ENCODE peak calls at places on chromosomes 16 and 17, in six cellular contexts. One of them, this sample, is unnamed.

GRCh38 chr17:33522623-33523022 is 229.5 kb upstream of the ASIC2 start:
- DNase-seq in MM.1S: no peak
- DNase-seq in OCI-LY7: no peak
- DNase-seq in fibroblast of lung: no peak
- DNase-seq in astrocyte: no peak
- DNase-seq in neural progenitor cell: peak; percentile 47
- DNase-seq in this sample: peak; percentile 71

GRCh38 chr16:53091508-53092211 is 36.9 kb downstream of the CHD9 start:
- DNase-seq in MM.1S: no peak
- DNase-seq in OCI-LY7: peak; percentile 30
- DNase-seq in fibroblast of lung: peak; percentile 95
- DNase-seq in astrocyte: peak; percentile 92
- DNase-seq in neural progenitor cell: peak; percentile 48
- DNase-seq in this sample: peak; percentile 81

GRCh38 chr17:40490289-40490853 is 11.1 kb downstream of the TNS4 start:
- DNase-seq in MM.1S: no peak
- DNase-seq in OCI-LY7: peak; percentile 79
- DNase-seq in fibroblast of lung: peak; percentile 81
- DNase-seq in astrocyte: peak; percentile 44
- DNase-seq in neural progenitor cell: peak; percentile 48
- DNase-seq in this sample: peak; percentile 86

GRCh38 chr17:17120716-17121115 is 78.5 kb downstream of the MPRIP start:
- DNase-seq in MM.1S: no peak
- DNase-seq in OCI-LY7: no peak
- DNase-seq in fibroblast of lung: peak; percentile 65
- DNase-seq in astrocyte: no peak
- DNase-seq in neural progenitor cell: no peak
- DNase-seq in this sample: no peak

GRCh38 chr17:63295839-63296590 is 150.1 kb downstream of the CYB561 start:
- DNase-seq in MM.1S: peak; percentile 60
- DNase-seq in OCI-LY7: peak; percentile 7
- DNase-seq in fibroblast of lung: no peak
- DNase-seq in astrocyte: no peak
- DNase-seq in neural progenitor cell: no peak
- DNase-seq in this sample: no peak

GRCh38 chr17:11644265-11645212 is 46.3 kb downstream of the DNAH9 start:
- DNase-seq in MM.1S: peak; percentile 66
- DNase-seq in OCI-LY7: peak; percentile 68
- DNase-seq in fibroblast of lung: peak; percentile 47
- DNase-seq in astrocyte: peak; percentile 20
- DNase-seq in neural progenitor cell: peak; percentile 85
- DNase-seq in this sample: peak; percentile 85

GRCh38 chr16:79267781-79268180 is 332.8 kb downstream of the MAF start:
- DNase-seq in MM.1S: no peak
- DNase-seq in OCI-LY7: no peak
- DNase-seq in fibroblast of lung: no peak
- DNase-seq in astrocyte: no peak
- DNase-seq in neural progenitor cell: no peak
- DNase-seq in this sample: no peak

GRCh38 chr16:46757339-46758050 is 9.4 kb upstream of the MYLK3 start:
- DNase-seq in MM.1S: no peak
- DNase-seq in OCI-LY7: no peak
- DNase-seq in fibroblast of lung: no peak
- DNase-seq in astrocyte: no peak
- DNase-seq in neural progenitor cell: peak; percentile 28
- DNase-seq in this sample: no peak

GRCh38 chr16:11901091-11901490 is 14.7 kb downstream of the GSPT1 start:
- DNase-seq in MM.1S: no peak
- DNase-seq in OCI-LY7: no peak
- DNase-seq in fibroblast of lung: no peak
- DNase-seq in astrocyte: peak; percentile 27
- DNase-seq in neural progenitor cell: no peak
- DNase-seq in this sample: no peak

GRCh38 chr16:79726902-79727301 is 126.4 kb upstream of the MAF start:
- DNase-seq in MM.1S: no peak
- DNase-seq in OCI-LY7: no peak
- DNase-seq in fibroblast of lung: no peak
- DNase-seq in astrocyte: no peak
- DNase-seq in neural progenitor cell: no peak
- DNase-seq in this sample: no peak

GRCh38 chr17:38761612-38762011 is 9.1 kb downstream of the PSMB3 start:
- DNase-seq in MM.1S: no peak
- DNase-seq in OCI-LY7: peak; percentile 55
- DNase-seq in fibroblast of lung: peak; percentile 19
- DNase-seq in astrocyte: no peak
- DNase-seq in neural progenitor cell: peak; percentile 71
- DNase-seq in this sample: peak; percentile 86

GRCh38 chr16:53864819-53865491 is 161.0 kb downstream of the FTO start:
- DNase-seq in MM.1S: no peak
- DNase-seq in OCI-LY7: no peak
- DNase-seq in fibroblast of lung: no peak
- DNase-seq in astrocyte: peak; percentile 64
- DNase-seq in neural progenitor cell: no peak
- DNase-seq in this sample: no peak

GRCh38 chr16:66525396-66526180 is 24.3 kb downstream of the TK2 start:
- DNase-seq in MM.1S: no peak
- DNase-seq in OCI-LY7: no peak
- DNase-seq in fibroblast of lung: no peak
- DNase-seq in astrocyte: peak; percentile 87
- DNase-seq in neural progenitor cell: no peak
- DNase-seq in this sample: no peak

GRCh38 chr16:72197556-72197955 is 25.6 kb upstream of the PMFBP1 start:
- DNase-seq in MM.1S: no peak
- DNase-seq in OCI-LY7: no peak
- DNase-seq in fibroblast of lung: peak; percentile 5
- DNase-seq in astrocyte: no peak
- DNase-seq in neural progenitor cell: no peak
- DNase-seq in this sample: no peak

DNA sequence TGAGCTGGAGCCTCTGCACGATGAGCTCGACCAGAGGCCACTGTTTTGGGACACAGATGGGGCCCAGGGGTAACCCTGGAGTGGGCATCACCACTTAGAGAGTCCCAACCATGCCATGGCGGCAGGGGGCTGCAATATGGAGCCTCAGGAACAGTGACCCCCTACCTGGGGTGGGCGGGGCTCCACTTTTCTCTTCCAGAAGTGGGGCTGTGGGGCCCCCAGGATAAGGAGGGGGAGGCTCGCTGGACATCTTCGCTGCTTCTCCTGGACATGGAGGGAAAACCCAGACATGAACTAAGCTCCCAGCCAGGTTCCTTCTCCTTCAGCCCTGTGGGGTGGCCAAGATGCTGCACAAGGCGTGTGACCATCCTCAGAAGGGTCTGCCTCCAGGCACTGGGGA is 24.7 kb downstream of the CDIP1 start:
- DNase-seq in MM.1S: no peak
- DNase-seq in OCI-LY7: no peak
- DNase-seq in fibroblast of lung: no peak
- DNase-seq in astrocyte: no peak
- DNase-seq in neural progenitor cell: no peak
- DNase-seq in this sample: no peak
- H2AFZ ChIP-seq in MM.1S: no peak overlapping the region
- H2AFZ ChIP-seq in OCI-LY7: no peak overlapping the region
- H2AFZ ChIP-seq in fibroblast of lung: no peak overlapping the region
- H2AFZ ChIP-seq in astrocyte: no peak overlapping the region
- H2AFZ ChIP-seq in neural progenitor cell: no peak overlapping the region
- H2AFZ ChIP-seq in this sample: no peak overlapping the region

GRCh38 chr17:44111777-44112176 is 11.7 kb downstream of the HDAC5 start:
- DNase-seq in MM.1S: no peak
- DNase-seq in OCI-LY7: no peak
- DNase-seq in fibroblast of lung: no peak
- DNase-seq in astrocyte: no peak
- DNase-seq in neural progenitor cell: no peak
- DNase-seq in this sample: no peak
- H2AFZ ChIP-seq in MM.1S: no peak overlapping the region
- H2AFZ ChIP-seq in OCI-LY7: no peak overlapping the region
- H2AFZ ChIP-seq in fibroblast of lung: no peak overlapping the region
- H2AFZ ChIP-seq in astrocyte: no peak overlapping the region
- H2AFZ ChIP-seq in neural progenitor cell: no peak overlapping the region
- H2AFZ ChIP-seq in this sample: no peak overlapping the region

GRCh38 chr17:81119223-81120148 is 45.8 kb upstream of the PVALEF start:
- DNase-seq in MM.1S: peak; percentile 12
- DNase-seq in OCI-LY7: peak; percentile 67
- DNase-seq in fibroblast of lung: peak; percentile 96
- DNase-seq in astrocyte: peak; percentile 87
- DNase-seq in neural progenitor cell: peak; percentile 95
- DNase-seq in this sample: peak; percentile 99
- H2AFZ ChIP-seq in MM.1S: no peak overlapping the region
- H2AFZ ChIP-seq in OCI-LY7: no peak overlapping the region
- H2AFZ ChIP-seq in fibroblast of lung: peak overlapping the region; percentile 44
- H2AFZ ChIP-seq in astrocyte: peak overlapping the region; percentile 77
- H2AFZ ChIP-seq in neural progenitor cell: no peak overlapping the region
- H2AFZ ChIP-seq in this sample: no peak overlapping the region

GRCh38 chr17:49715221-49715620 is 7.5 kb upstream of the SLC35B1 start:
- DNase-seq in MM.1S: no peak
- DNase-seq in OCI-LY7: no peak
- DNase-seq in fibroblast of lung: no peak
- DNase-seq in astrocyte: no peak
- DNase-seq in neural progenitor cell: no peak
- DNase-seq in this sample: no peak

GRCh38 chr17:49716952-49717351 is 9.2 kb upstream of the SLC35B1 start:
- DNase-seq in MM.1S: no peak
- DNase-seq in OCI-LY7: no peak
- DNase-seq in fibroblast of lung: no peak
- DNase-seq in astrocyte: no peak
- DNase-seq in neural progenitor cell: no peak
- DNase-seq in this sample: no peak

GRCh38 chr17:49722066-49722465 is 14.3 kb upstream of the SLC35B1 start:
- DNase-seq in MM.1S: no peak
- DNase-seq in OCI-LY7: no peak
- DNase-seq in fibroblast of lung: no peak
- DNase-seq in astrocyte: no peak
- DNase-seq in neural progenitor cell: peak; percentile 59
- DNase-seq in this sample: no peak

GRCh38 chr17:49715717-49716279 is 8.0 kb upstream of the SLC35B1 start:
- DNase-seq in MM.1S: no peak
- DNase-seq in OCI-LY7: no peak
- DNase-seq in fibroblast of lung: no peak
- DNase-seq in astrocyte: no peak
- DNase-seq in neural progenitor cell: no peak
- DNase-seq in this sample: no peak

GRCh38 chr17:49717371-49717841 is 9.6 kb upstream of the SLC35B1 start:
- DNase-seq in MM.1S: no peak
- DNase-seq in OCI-LY7: no peak
- DNase-seq in fibroblast of lung: no peak
- DNase-seq in astrocyte: no peak
- DNase-seq in neural progenitor cell: no peak
- DNase-seq in this sample: no peak
- H2AFZ ChIP-seq in MM.1S: no peak overlapping the region
- H2AFZ ChIP-seq in OCI-LY7: no peak overlapping the region
- H2AFZ ChIP-seq in fibroblast of lung: no peak overlapping the region
- H2AFZ ChIP-seq in astrocyte: no peak overlapping the region
- H2AFZ ChIP-seq in neural progenitor cell: no peak overlapping the region
- H2AFZ ChIP-seq in this sample: no peak overlapping the region

GRCh38 chr17:43359469-43360105 is 39.2 kb upstream of the ARL4D start:
- DNase-seq in MM.1S: no peak
- DNase-seq in OCI-LY7: no peak
- DNase-seq in fibroblast of lung: no peak
- DNase-seq in astrocyte: no peak
- DNase-seq in neural progenitor cell: no peak
- DNase-seq in this sample: no peak
- H2AFZ ChIP-seq in MM.1S: peak overlapping the region; percentile 8
- H2AFZ ChIP-seq in OCI-LY7: no peak overlapping the region
- H2AFZ ChIP-seq in fibroblast of lung: no peak overlapping the region
- H2AFZ ChIP-seq in astrocyte: no peak overlapping the region
- H2AFZ ChIP-seq in neural progenitor cell: no peak overlapping the region
- H2AFZ ChIP-seq in this sample: no peak overlapping the region

DNA sequence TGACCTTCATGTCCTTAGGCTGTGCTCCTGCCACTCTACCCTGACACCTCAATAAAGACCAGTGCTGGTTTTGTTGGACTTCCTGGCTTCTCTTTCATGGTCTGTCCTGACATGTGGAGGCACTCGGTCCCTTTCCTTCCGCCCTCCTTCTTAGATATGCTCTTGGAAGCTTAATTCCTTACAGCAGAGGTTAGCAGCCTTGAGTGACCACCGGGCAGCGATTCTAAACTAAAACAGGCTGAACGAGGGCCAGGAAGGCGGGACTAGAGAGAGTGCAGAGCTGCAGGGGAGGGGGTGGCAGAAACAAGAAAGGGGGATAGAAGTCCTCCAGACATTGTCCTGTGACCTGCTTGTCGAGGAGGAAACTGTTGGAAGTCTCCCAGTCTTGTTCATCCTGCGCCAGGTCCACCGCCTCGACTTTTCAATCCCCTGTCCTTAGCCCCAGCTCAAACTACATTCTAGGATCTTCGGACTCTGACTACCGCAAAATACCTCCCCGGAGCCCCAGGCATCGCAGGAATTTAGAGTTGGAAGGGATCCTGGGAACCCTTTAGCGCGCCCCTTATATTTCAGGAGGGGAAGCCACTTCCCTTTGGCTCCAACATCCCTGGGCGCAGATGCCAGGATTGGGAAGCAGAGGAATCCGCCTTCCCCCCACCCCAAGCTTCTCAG is 1.2 kb downstream of the AHSP start:
- DNase-seq in MM.1S: no peak
- DNase-seq in OCI-LY7: no peak
- DNase-seq in fibroblast of lung: no peak
- DNase-seq in astrocyte: peak; percentile 47
- DNase-seq in neural progenitor cell: no peak
- DNase-seq in this sample: peak; percentile 39
- H2AFZ ChIP-seq in MM.1S: no peak overlapping the region
- H2AFZ ChIP-seq in OCI-LY7: no peak overlapping the region
- H2AFZ ChIP-seq in fibroblast of lung: no peak overlapping the region
- H2AFZ ChIP-seq in astrocyte: peak overlapping the region; percentile 56
- H2AFZ ChIP-seq in neural progenitor cell: peak overlapping the region; percentile 99
- H2AFZ ChIP-seq in this sample: no peak overlapping the region

GRCh38 chr16:87173294-87173883 is 143.8 kb downstream of the C16orf95 start:
- DNase-seq in MM.1S: no peak
- DNase-seq in OCI-LY7: no peak
- DNase-seq in fibroblast of lung: no peak
- DNase-seq in astrocyte: peak; percentile 59
- DNase-seq in neural progenitor cell: no peak
- DNase-seq in this sample: no peak
- H2AFZ ChIP-seq in MM.1S: no peak overlapping the region
- H2AFZ ChIP-seq in OCI-LY7: no peak overlapping the region
- H2AFZ ChIP-seq in fibroblast of lung: no peak overlapping the region
- H2AFZ ChIP-seq in astrocyte: no peak overlapping the region
- H2AFZ ChIP-seq in neural progenitor cell: no peak overlapping the region
- H2AFZ ChIP-seq in this sample: no peak overlapping the region

GRCh38 chr17:9241371-9241712 is 220.0 kb downstream of the NTN1 start:
- DNase-seq in MM.1S: no peak
- DNase-seq in OCI-LY7: no peak
- DNase-seq in fibroblast of lung: peak; percentile 49
- DNase-seq in astrocyte: no peak
- DNase-seq in neural progenitor cell: no peak
- DNase-seq in this sample: no peak
- H2AFZ ChIP-seq in MM.1S: no peak overlapping the region
- H2AFZ ChIP-seq in OCI-LY7: no peak overlapping the region
- H2AFZ ChIP-seq in fibroblast of lung: no peak overlapping the region
- H2AFZ ChIP-seq in astrocyte: no peak overlapping the region
- H2AFZ ChIP-seq in neural progenitor cell: no peak overlapping the region
- H2AFZ ChIP-seq in this sample: no peak overlapping the region